ENCODE peak calls at places on chromosomes 3 and 15, in four cellular contexts. A is fibroblast of lung; N is CD8-positive, alpha-beta T cell; K is T follicular helper cell. M is an unnamed sample.

GRCh38 chr3:127443581-127444375 is 146.8 kb downstream of the TPRA1 start:
- DNase-seq in N (no peak), A (no peak), K (no peak), M (peak)

GRCh38 chr3:39180183-39180545 is 12.2 kb downstream of the XIRP1 start:
- DNase-seq in A (no peak), K (no peak), N (no peak), M (no peak)

GRCh38 chr15:73265536-73266153 is 103.1 kb downstream of the HCN4 start:
- DNase-seq in N (peak), K (peak), A (peak), M (no peak)

GRCh38 chr3:185561958-185562357 is 9.6 kb upstream of the LIPH start:
- DNase-seq in N (no peak), K (no peak), A (no peak), M (no peak)

GRCh38 chr15:71801935-71802655 is 8.3 kb upstream of the NR2E3 start:
- DNase-seq in N (no peak), A (no peak), K (no peak), M (no peak)

GRCh38 chr15:40832903-40833302 is 4.4 kb upstream of the PPP1R14D start:
- DNase-seq in K (no peak), A (no peak), N (no peak), M (no peak)

GRCh38 chr15:38991126-38991525 is 426.5 kb upstream of the RASGRP1 start:
- DNase-seq in N (no peak), K (no peak), A (peak), M (no peak)

GRCh38 chr3:148790841-148791240 is 36.8 kb upstream of the CPB1 start:
- DNase-seq in K (no peak), A (peak), N (no peak), M (no peak)

GRCh38 chr15:67130673-67131601 is 65.5 kb downstream of the SMAD3 start:
- DNase-seq in N (no peak), A (no peak), K (no peak), M (no peak)

GRCh38 chr3:126750760-126751129 is 46.7 kb downstream of the CHCHD6 start:
- DNase-seq in K (no peak), A (no peak), N (no peak), M (no peak)

GRCh38 chr3:12885585-12885934 is 44.2 kb upstream of the RPL32 start:
- DNase-seq in N (no peak), A (no peak), K (no peak), M (no peak)

GRCh38 chr15:45425135-45425534 is 46.8 kb upstream of the GATM start:
- DNase-seq in N (no peak), A (no peak), K (no peak), M (no peak)

GRCh38 chr3:126022741-126023359 is 53.9 kb downstream of the ROPN1B start:
- DNase-seq in K (no peak), A (no peak), N (no peak), M (no peak)

GRCh38 chr3:119304201-119304713 is 10.1 kb downstream of the ARHGAP31 start:
- DNase-seq in N (no peak), A (peak), K (no peak), M (no peak)

GRCh38 chr3:45008117-45008516 is 18.0 kb upstream of the CLEC3B start:
- DNase-seq in K (no peak), N (no peak), A (peak), M (no peak)

GRCh38 chr3:44995142-44995770 is 19.2 kb downstream of the EXOSC7 start:
- DNase-seq in A (peak), N (no peak), K (no peak), M (no peak)

GRCh38 chr15:72285927-72286516 is 13.7 kb upstream of the PARP6 start:
- DNase-seq in N (peak), A (peak), K (peak), M (peak)

GRCh38 chr3:69012111-69012835 is 1.2 kb downstream of the EOGT start:
- DNase-seq in N (no peak), K (no peak), A (peak), M (no peak)

GRCh38 chr15:78618064-78618463 is 2.7 kb downstream of the CHRNA3 start:
- DNase-seq in N (no peak), K (no peak), A (no peak), M (no peak)

GRCh38 chr3:157373783-157374182 is 62.9 kb upstream of the PTX3 start:
- DNase-seq in K (no peak), A (no peak), N (no peak), M (no peak)

GRCh38 chr3:133384331-133385027 is 15.4 kb upstream of the BFSP2 start:
- DNase-seq in A (peak), N (no peak), K (no peak), M (no peak)

GRCh38 chr3:39189648-39190269 is 2.6 kb downstream of the XIRP1 start:
- DNase-seq in K (peak), A (peak), N (peak), M (no peak)

GRCh38 chr3:117018622-117019021 is 309.0 kb downstream of the TUSC7 start:
- DNase-seq in A (no peak), K (no peak), N (no peak), M (no peak)

M was measured in Right ventricle myocardium inferior.